ENCODE peak calls at places on chromosomes 13 and 19, in ten cellular contexts. F is activated T-cell treated with anti-CD3 and anti-CD28 coated beads for 1 hour; K is DMS53; E is cardiac muscle cell; I is left cardiac atrium; L is NCI-H1092 treated with DMSO at 0.1 percent for 48 hours; R is activated naive CD8-positive, alpha-beta T cell treated with anti-CD3 and anti-CD28 coated beads, Interleukin-2, amount 50 U/mL, for 16 hours; Q is hepatic stellate cell; O is progenitor cell of endocrine pancreas; Y is substantia nigra. T is an unnamed sample.

GRCh38 chr19:39677931-39678889 is 22.5 kb downstream of the LGALS16 start:
- DNase-seq in F (no peak), K (peak; percentile 96), E (no peak), I (no peak), L (peak; percentile 44), R (no peak), Q (no peak), O (no peak), Y (no peak), T (no peak)

GRCh38 chr13:64928704-64929499 is 2301.2 kb downstream of the PCDH9 start:
- DNase-seq in F (no peak), K (no peak), E (no peak), I (no peak), L (no peak), R (no peak), Q (peak; percentile 12), O (no peak), Y (no peak), T (no peak)

GRCh38 chr19:1017906-1018305 is 3.0 kb downstream of the TMEM259 start:
- DNase-seq in F (no peak), K (no peak), E (no peak), I (no peak), L (no peak), R (no peak), Q (no peak), O (no peak), Y (no peak), T (no peak)

GRCh38 chr19:35404879-35405622 is 34.2 kb downstream of the GPR42 start:
- DNase-seq in F (no peak), K (no peak), E (no peak), I (peak; percentile 34), L (no peak), R (no peak), Q (peak; percentile 49), O (no peak), Y (no peak), T (no peak)

GRCh38 chr13:24187185-24187584 is 26.7 kb downstream of the SPATA13 start:
- DNase-seq in F (no peak), K (no peak), E (no peak), I (no peak), L (no peak), R (no peak), Q (no peak), O (no peak), Y (no peak), T (no peak)

GRCh38 chr19:38444026-38444425 is 10.5 kb downstream of the RYR1 start:
- DNase-seq in F (no peak), K (peak; percentile 36), E (no peak), I (no peak), L (no peak), R (no peak), Q (no peak), O (no peak), Y (no peak), T (no peak)

GRCh38 chr19:4742717-4743646 is 19.3 kb upstream of the DPP9 start:
- DNase-seq in F (no peak), K (no peak), E (no peak), I (no peak), L (peak; percentile 92), R (no peak), Q (no peak), O (no peak), Y (no peak), T (no peak)

GRCh38 chr19:15584541-15585115 is 30.4 kb upstream of the CYP4F8 start:
- DNase-seq in F (peak; percentile 87), K (peak; percentile 66), E (no peak), I (peak; percentile 80), L (peak; percentile 46), R (peak; percentile 73), Q (peak; percentile 72), O (no peak), Y (peak; percentile 16), T (peak; percentile 62)

GRCh38 chr13:41914552-41914951 is 46.4 kb downstream of the VWA8 start:
- DNase-seq in F (no peak), K (no peak), E (no peak), I (no peak), L (no peak), R (no peak), Q (no peak), O (no peak), Y (no peak), T (no peak)

GRCh38 chr19:22616659-22617058 is 17.5 kb upstream of the ZNF492 start:
- DNase-seq in F (no peak), K (no peak), E (no peak), I (no peak), L (no peak), R (no peak), Q (no peak), O (no peak), Y (no peak), T (no peak)

GRCh38 chr13:44967656-44968451 is 21.4 kb downstream of the NUFIP1 start:
- DNase-seq in F (no peak), K (no peak), E (no peak), I (no peak), L (no peak), R (no peak), Q (peak; percentile 17), O (no peak), Y (no peak), T (no peak)

GRCh38 chr13:94249512-94249911 is 230.0 kb downstream of the DCT start:
- DNase-seq in F (no peak), K (no peak), E (no peak), I (no peak), L (no peak), R (no peak), Q (peak; percentile 26), O (no peak), Y (no peak), T (no peak)

GRCh38 chr19:5960005-5961001 is 17.6 kb downstream of the RANBP3 start:
- DNase-seq in F (no peak), K (peak; percentile 43), E (peak; percentile 89), I (peak; percentile 50), L (peak; percentile 87), R (no peak), Q (no peak), O (no peak), Y (no peak), T (no peak)

GRCh38 chr19:48735031-48735615 is 5.3 kb downstream of the RASIP1 start:
- DNase-seq in F (no peak), K (peak; percentile 91), E (peak; percentile 79), I (no peak), L (no peak), R (no peak), Q (no peak), O (no peak), Y (no peak), T (no peak)

GRCh38 chr13:34458756-34459462 is 483.2 kb upstream of the NBEA start:
- DNase-seq in F (no peak), K (peak; percentile 94), E (no peak), I (no peak), L (peak; percentile 92), R (no peak), Q (no peak), O (no peak), Y (no peak), T (no peak)

GRCh38 chr13:83286737-83287136 is 595.5 kb downstream of the SLITRK1 start:
- DNase-seq in F (no peak), K (peak; percentile 10), E (no peak), I (no peak), L (no peak), R (no peak), Q (no peak), O (no peak), Y (no peak), T (no peak)

GRCh38 chr13:44306401-44307192 is 67.0 kb upstream of the SERP2 start:
- DNase-seq in F (no peak), K (peak; percentile 80), E (peak; percentile 22), I (peak; percentile 79), L (peak; percentile 67), R (no peak), Q (peak; percentile 63), O (no peak), Y (no peak), T (peak; percentile 97)

GRCh38 chr13:19592657-19593175 is 31.4 kb upstream of the TPTE2 start:
- DNase-seq in F (no peak), K (no peak), E (no peak), I (no peak), L (no peak), R (no peak), Q (no peak), O (no peak), Y (no peak), T (no peak)

GRCh38 chr19:42178791-42179500 is 38.5 kb downstream of the DEDD2 start:
- DNase-seq in F (no peak), K (peak; percentile 34), E (peak; percentile 15), I (no peak), L (peak; percentile 27), R (no peak), Q (no peak), O (no peak), Y (no peak), T (no peak)

GRCh38 chr13:76004411-76004810 is 368.3 kb downstream of the LMO7 start:
- DNase-seq in F (no peak), K (no peak), E (no peak), I (no peak), L (no peak), R (no peak), Q (no peak), O (no peak), Y (no peak), T (no peak)

GRCh38 chr13:80740076-80740475 is 399.1 kb upstream of the SPRY2 start:
- DNase-seq in F (no peak), K (no peak), E (no peak), I (no peak), L (no peak), R (no peak), Q (no peak), O (no peak), Y (no peak), T (no peak)

GRCh38 chr19:51552608-51552995 is 18.5 kb upstream of the ZNF175 start:
- DNase-seq in F (no peak), K (no peak), E (no peak), I (no peak), L (no peak), R (no peak), Q (no peak), O (no peak), Y (no peak), T (no peak)

GRCh38 chr19:2081873-2082810 is 14.0 kb downstream of the MOB3A start:
- DNase-seq in F (no peak), K (no peak), E (no peak), I (no peak), L (no peak), R (no peak), Q (no peak), O (no peak), Y (no peak), T (no peak)

GRCh38 chr13:24459234-24459633 is 53.3 kb downstream of the PARP4 start:
- DNase-seq in F (no peak), K (no peak), E (no peak), I (no peak), L (no peak), R (no peak), Q (peak; percentile 58), O (no peak), Y (no peak), T (no peak)

GRCh38 chr19:3580156-3580955 is 4.9 kb upstream of the GIPC3 start:
- DNase-seq in F (no peak), K (peak; percentile 22), E (no peak), I (no peak), L (no peak), R (no peak), Q (peak; percentile 94), O (no peak), Y (no peak), T (no peak)

GRCh38 chr13:43805071-43805468 is 18.3 kb upstream of the ENOX1 start:
- DNase-seq in F (no peak), K (peak; percentile 76), E (no peak), I (no peak), L (no peak), R (no peak), Q (peak; percentile 69), O (no peak), Y (no peak), T (peak; percentile 52)

GRCh38 chr19:11338569-11339253 is 746 bp downstream of the RAB3D start:
- DNase-seq in F (no peak), K (peak; percentile 33), E (no peak), I (no peak), L (no peak), R (no peak), Q (no peak), O (no peak), Y (no peak), T (no peak)

GRCh38 chr13:34833562-34834182 is 108.4 kb upstream of the NBEA start:
- DNase-seq in F (no peak), K (peak; percentile 70), E (no peak), I (no peak), L (no peak), R (no peak), Q (no peak), O (no peak), Y (no peak), T (peak; percentile 4)

T was measured in NCI-H460.